ENCODE peak calls at places on chromosomes 6 and 20, in six cellular contexts. H is fibroblast of mammary gland, N is tibial nerve, G is endothelial cell of umbilical vein, A is HepG2, R is heart left ventricle. B is an unnamed sample.

GRCh38 chr20:49938173-49939163 is 2.3 kb downstream of the RNF114 start:
- DNase-seq in H (peak; percentile 79), N (peak; percentile 57), G (peak; percentile 49), A (no peak), R (peak; percentile 72), B (no peak)

GRCh38 chr6:70849348-70850069 is 107.4 kb downstream of the B3GAT2 start:
- DNase-seq in H (peak; percentile 4), N (no peak), G (no peak), A (peak; percentile 79), R (no peak), B (no peak)

GRCh38 chr6:83518946-83519489 is 6.7 kb downstream of the PRSS35 start:
- DNase-seq in H (peak; percentile 61), N (no peak), G (peak; percentile 9), A (no peak), R (no peak), B (no peak)

GRCh38 chr20:31663838-31664695 is 26.4 kb downstream of the COX4I2 start:
- DNase-seq in H (no peak), N (no peak), G (no peak), A (peak; percentile 97), R (no peak), B (no peak)

GRCh38 chr6:89258912-89259311 is 41.8 kb upstream of the GABRR1 start:
- DNase-seq in H (no peak), N (no peak), G (no peak), A (no peak), R (no peak), B (no peak)

GRCh38 chr6:136235233-136235564 is 14.9 kb downstream of the MTFR2 start:
- DNase-seq in H (peak; percentile 68), N (no peak), G (peak; percentile 24), A (peak; percentile 23), R (no peak), B (no peak)

GRCh38 chr6:31271641-31272357 is at the start of gene HLA-C:
- DNase-seq in H (peak; percentile 90), N (peak; percentile 93), G (peak; percentile 96), A (peak; percentile 95), R (peak; percentile 95), B (peak; percentile 91)

GRCh38 chr20:36311854-36312723 is 6.0 kb downstream of the DLGAP4 start:
- DNase-seq in H (no peak), N (no peak), G (no peak), A (no peak), R (no peak), B (no peak)

GRCh38 chr20:47865451-47865850 is 80.2 kb upstream of the SULF2 start:
- DNase-seq in H (no peak), N (no peak), G (no peak), A (peak; percentile 42), R (no peak), B (no peak)

DNA sequence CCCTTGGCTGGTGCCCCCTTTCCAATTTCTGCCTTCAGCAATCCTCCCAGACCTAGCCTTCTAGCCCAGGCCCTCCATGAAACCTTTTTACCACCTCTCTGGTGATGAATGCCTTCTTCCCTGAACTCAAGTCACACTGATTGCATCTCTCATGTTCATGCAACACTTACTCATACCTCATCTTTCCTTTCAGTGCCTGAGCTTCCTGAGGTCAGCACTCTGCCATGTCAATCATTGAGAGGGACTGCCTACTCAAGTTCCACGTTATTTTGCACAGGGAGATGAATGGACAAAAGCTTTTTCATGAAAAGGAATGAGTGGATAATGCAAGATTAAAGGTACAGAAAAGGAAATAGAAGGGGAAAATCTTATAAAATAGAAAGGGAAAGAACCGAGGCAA is 60.1 kb upstream of the PLEKHG1 start:
- DNase-seq in H (no peak), N (no peak), G (no peak), A (no peak), R (no peak), B (no peak)
- TF ChIP-seq CTCF in H (no peak), N (no peak), G (no peak), A (no peak), R (no peak), B (no peak)

DNA sequence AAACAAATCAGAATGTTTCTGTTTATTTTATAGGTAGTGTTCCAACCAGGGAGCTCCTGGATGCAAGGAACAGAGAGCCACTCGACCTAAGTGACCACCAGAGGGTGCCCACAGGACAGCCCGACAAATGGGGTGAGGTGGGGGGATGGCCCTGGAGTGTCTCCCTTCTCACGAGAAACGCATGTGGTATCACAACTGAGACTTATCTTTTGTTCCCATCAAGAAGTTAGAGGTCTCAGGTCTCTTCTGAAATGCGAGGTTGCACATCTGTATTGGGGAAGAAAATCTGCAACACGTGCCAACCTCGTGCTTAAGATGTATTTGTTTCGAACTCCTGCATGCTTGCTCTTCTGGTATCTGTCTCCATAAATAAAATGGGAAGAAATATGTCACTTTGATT is 104.0 kb downstream of the ISM1 start:
- DNase-seq in H (peak; percentile 30), N (no peak), G (peak; percentile 32), A (peak; percentile 74), R (no peak), B (no peak)
- TF ChIP-seq CTCF in H (peak; percentile 55), N (peak; percentile 23), G (peak; percentile 30), A (peak; percentile 98), R (peak; percentile 16), B (peak; percentile 54)

DNA sequence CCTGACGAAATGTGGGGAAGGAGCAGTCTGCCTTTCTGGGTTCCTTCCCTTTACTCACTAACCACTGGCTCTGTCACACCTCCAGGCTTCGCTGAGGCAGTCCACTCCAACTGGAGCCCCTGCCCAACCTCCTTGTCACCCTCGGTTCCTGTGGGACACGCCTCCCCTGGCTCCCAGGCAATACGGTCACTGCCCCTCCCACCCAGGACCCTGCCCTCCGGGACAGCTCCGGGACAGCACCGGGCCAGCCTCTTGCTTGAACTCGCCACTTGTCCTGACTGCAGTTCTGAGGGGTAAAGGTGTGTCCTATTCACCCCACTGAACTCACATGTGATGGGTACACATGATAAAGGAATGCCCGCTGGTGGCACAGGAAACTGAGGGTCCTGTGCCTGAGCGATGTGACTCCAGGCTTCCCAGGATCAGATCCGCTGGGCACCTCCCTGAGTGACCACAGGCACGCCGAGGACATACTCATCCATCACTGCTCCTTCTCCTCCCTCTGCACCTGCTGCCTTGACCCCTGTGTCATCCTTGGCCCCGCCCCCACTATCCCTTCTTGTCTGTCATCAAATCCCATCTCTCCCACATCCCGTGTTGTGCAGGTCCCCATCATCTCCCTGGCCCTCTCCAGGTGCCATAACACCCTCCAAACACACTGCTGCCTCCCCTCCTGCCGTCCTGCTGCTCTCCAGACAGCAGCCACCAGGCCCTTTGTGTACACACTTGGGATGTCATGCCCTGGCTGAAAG is 7.9 kb downstream of the SDCBP2 start:
- DNase-seq in H (no peak), N (no peak), G (no peak), A (no peak), R (no peak), B (no peak)
- TF ChIP-seq CTCF in H (no peak), N (no peak), G (no peak), A (no peak), R (no peak), B (no peak)

GRCh38 chr6:166507380-166507779 is 79.1 kb downstream of the RAMACL start:
- DNase-seq in H (no peak), N (no peak), G (no peak), A (no peak), R (no peak), B (no peak)

GRCh38 chr6:166511316-166511715 is 75.2 kb downstream of the RAMACL start:
- DNase-seq in H (no peak), N (no peak), G (no peak), A (no peak), R (no peak), B (no peak)

GRCh38 chr6:166508726-166509125 is 77.8 kb downstream of the RAMACL start:
- DNase-seq in H (no peak), N (no peak), G (no peak), A (no peak), R (no peak), B (no peak)

GRCh38 chr6:166507809-166508373 is 78.6 kb downstream of the RAMACL start:
- DNase-seq in H (no peak), N (no peak), G (no peak), A (no peak), R (no peak), B (no peak)

DNA sequence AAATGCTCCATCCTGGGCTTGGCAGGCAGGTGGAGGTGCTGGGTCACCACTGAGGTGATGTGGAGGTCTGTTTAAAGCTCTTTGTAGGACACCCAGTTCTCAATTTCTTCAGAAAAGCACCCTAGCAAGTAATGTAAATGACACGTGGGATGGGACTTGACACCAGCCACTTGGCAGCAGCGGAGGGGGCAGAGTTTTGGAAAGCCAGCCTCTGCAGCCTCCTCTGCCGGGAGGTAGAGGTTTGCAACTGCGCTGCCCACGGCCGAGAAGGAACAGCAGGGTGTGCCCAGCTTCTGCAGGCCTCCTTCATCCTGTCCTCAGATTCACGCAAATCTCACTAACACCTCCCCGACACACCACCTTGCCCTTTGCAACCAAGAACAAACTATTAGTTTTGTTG is 77.3 kb downstream of the RAMACL start:
- DNase-seq in H (no peak), N (no peak), G (no peak), A (no peak), R (no peak), B (no peak)
- TF ChIP-seq CTCF in H (no peak), N (no peak), G (no peak), A (no peak), R (no peak), B (no peak)

GRCh38 chr6:157471895-157472686 is 91.1 kb downstream of the ZDHHC14 start:
- DNase-seq in H (no peak), N (no peak), G (no peak), A (no peak), R (no peak), B (no peak)
- TF ChIP-seq CTCF in H (no peak), N (no peak), G (no peak), A (no peak), R (no peak), B (no peak)

DNA sequence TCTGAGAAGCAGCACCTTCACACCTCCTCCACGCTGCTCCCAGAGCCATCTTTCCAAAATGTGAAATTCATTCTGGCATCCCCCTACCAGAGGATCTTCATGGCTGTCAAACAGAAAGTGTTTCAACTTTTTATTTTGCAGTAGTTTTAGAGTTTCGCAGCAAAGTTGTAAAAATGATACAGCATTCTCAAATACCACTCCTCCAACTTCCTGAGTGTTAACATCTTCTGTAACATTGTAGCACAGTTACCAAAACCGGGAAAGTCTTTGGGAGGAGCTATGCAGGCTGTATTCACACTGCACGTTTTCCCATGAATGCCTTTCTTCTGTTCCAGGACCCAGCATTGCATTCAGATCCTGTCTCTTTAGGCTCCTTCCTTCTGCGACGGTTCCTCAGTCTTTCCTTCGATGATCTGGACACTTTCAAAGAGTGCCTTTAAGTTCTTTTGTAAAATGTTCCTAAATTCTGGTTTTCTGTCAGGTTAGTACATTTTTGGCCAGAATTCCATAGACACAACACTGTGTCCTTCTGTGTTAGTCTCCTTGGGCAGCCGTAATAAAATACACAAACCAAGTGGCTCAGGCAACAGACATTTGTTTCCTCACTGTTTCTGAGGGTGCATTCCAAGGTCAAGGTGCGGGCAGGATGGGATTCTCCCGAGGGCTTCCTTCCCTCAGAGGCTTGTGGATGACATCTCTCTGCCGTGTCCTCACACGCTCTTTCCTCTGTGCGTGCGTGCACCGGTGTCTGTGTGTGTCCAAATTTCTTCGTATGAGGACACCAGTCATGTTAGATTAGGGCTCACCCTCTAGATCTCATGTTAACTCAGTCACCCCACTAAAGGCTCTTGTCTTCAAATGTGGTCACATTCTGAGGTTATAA is 30.3 kb downstream of the CDYL start:
- DNase-seq in H (no peak), N (no peak), G (no peak), A (no peak), R (no peak), B (no peak)
- TF ChIP-seq CTCF in H (no peak), N (no peak), G (no peak), A (no peak), R (no peak), B (no peak)

DNA sequence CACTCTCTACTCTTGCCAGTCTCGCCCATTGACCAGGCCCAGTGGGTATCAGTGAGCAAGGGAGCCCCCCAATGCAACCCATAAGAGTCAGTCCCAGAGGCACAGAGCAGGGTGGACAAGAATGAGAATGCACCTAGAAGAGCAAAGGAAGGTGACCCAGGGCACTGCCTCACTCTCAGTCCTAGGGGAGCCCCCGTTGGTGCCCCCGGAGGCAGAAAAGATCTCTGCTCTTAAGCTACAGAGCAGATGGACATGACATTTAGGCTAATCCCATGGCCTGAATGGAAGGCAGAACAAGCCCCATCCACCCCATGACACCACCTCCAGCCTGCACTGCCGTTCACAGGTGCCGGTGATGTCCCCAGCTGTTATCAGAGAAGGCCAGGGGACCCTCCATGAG is 50.7 kb upstream of the PLEKHG1 start:
- DNase-seq in H (no peak), N (no peak), G (no peak), A (no peak), R (no peak), B (no peak)
- TF ChIP-seq CTCF in H (no peak), N (no peak), G (no peak), A (no peak), R (no peak), B (no peak)